ENCODE peak calls at places on chromosomes 12 and 14, in seven cellular contexts. H is glutamatergic neuron; Y is NB4; J is NCI-H2081; D is Jurkat, Clone E6-1; A is kidney tubule cell; R is activated CD8-positive, alpha-beta T cell treated with anti-CD3 and anti-CD28 coated beads, Interleukin-2, amount 10 ng/mL, durations not matched to agents 7 days and 5 days. V is an unnamed sample.

GRCh38 chr12:42421844-42422779 is 96.1 kb downstream of the PPHLN1 start:
- DNase-seq in J (no peak), H (no peak), R (no peak), A (no peak), Y (peak; percentile 20), D (no peak), V (no peak)

GRCh38 chr12:39503445-39503844 is 60.5 kb upstream of the KIF21A start:
- DNase-seq in A (peak; percentile 68), H (no peak), J (no peak), D (no peak), R (no peak), Y (no peak), V (no peak)

GRCh38 chr12:11510671-11511070 is 115.3 kb upstream of the PRB2 start:
- DNase-seq in A (peak; percentile 61), H (no peak), J (no peak), R (no peak), Y (no peak), D (no peak), V (no peak)

GRCh38 chr12:82817368-82817767 is 130.7 kb downstream of the TMTC2 start:
- DNase-seq in J (no peak), A (peak; percentile 69), D (no peak), Y (no peak), H (no peak), R (no peak), V (no peak)

GRCh38 chr12:75852143-75852542 is 179.4 kb downstream of the PHLDA1 start:
- DNase-seq in Y (no peak), J (peak; percentile 54), A (peak; percentile 81), D (no peak), R (no peak), H (no peak), V (no peak)

GRCh38 chr12:43407816-43408645 is 144.0 kb downstream of the ADAMTS20 start:
- DNase-seq in D (no peak), H (no peak), Y (peak; percentile 6), J (no peak), R (no peak), A (no peak), V (no peak)

GRCh38 chr14:104889374-104889755 is 24.3 kb downstream of the CEP170B start:
- DNase-seq in Y (no peak), A (no peak), R (no peak), J (no peak), D (no peak), H (peak; percentile 12), V (no peak)

GRCh38 chr12:5047094-5047493 is 3.4 kb downstream of the KCNA5 start:
- DNase-seq in J (no peak), Y (no peak), A (no peak), D (no peak), R (no peak), H (no peak), V (peak; percentile 40)

GRCh38 chr12:52044284-52044983 is 6.8 kb upstream of the NR4A1 start:
- DNase-seq in D (no peak), A (no peak), J (no peak), R (no peak), H (no peak), Y (no peak), V (no peak)